ENCODE peak calls at places on chromosomes 6 and 20, in four cellular contexts. One of them, this sample, is unnamed.
A peak's percentile ranks its signal among the peaks of the same experiment; 100 is the strongest.

GRCh38 chr20:15332711-15333160 is 995.3 kb upstream of the FLRT3 start:
- DNase-seq in stimulated activated CD8-positive, alpha-beta memory T cell treated with anti-CD3 and anti-CD28 coated beads, Interleukin-15, amount 100 ng/mL, for 48 hours: no peak
- DNase-seq in NB4: no peak
- DNase-seq in activated CD4-positive, alpha-beta memory T cell treated with anti-CD3 and anti-CD28 coated beads, Interleukin-2, amount 10 ng/mL, durations not matched to agents 7 days and 5 days: no peak
- DNase-seq in this sample: no peak

GRCh38 chr20:7693761-7694160 is 246.5 kb downstream of the HAO1 start:
- DNase-seq in activated CD4-positive, alpha-beta memory T cell treated with anti-CD3 and anti-CD28 coated beads, Interleukin-2, amount 10 ng/mL, durations not matched to agents 7 days and 5 days: no peak
- DNase-seq in NB4: no peak
- DNase-seq in stimulated activated CD8-positive, alpha-beta memory T cell treated with anti-CD3 and anti-CD28 coated beads, Interleukin-15, amount 100 ng/mL, for 48 hours: no peak
- DNase-seq in this sample: no peak

GRCh38 chr20:60453847-60454246 is 495.6 kb downstream of the CDH26 start:
- DNase-seq in stimulated activated CD8-positive, alpha-beta memory T cell treated with anti-CD3 and anti-CD28 coated beads, Interleukin-15, amount 100 ng/mL, for 48 hours: no peak
- DNase-seq in NB4: no peak
- DNase-seq in activated CD4-positive, alpha-beta memory T cell treated with anti-CD3 and anti-CD28 coated beads, Interleukin-2, amount 10 ng/mL, durations not matched to agents 7 days and 5 days: no peak
- DNase-seq in this sample: no peak

GRCh38 chr20:25273541-25274358 is 25.9 kb downstream of the PYGB start:
- DNase-seq in stimulated activated CD8-positive, alpha-beta memory T cell treated with anti-CD3 and anti-CD28 coated beads, Interleukin-15, amount 100 ng/mL, for 48 hours: no peak
- DNase-seq in NB4: no peak
- DNase-seq in activated CD4-positive, alpha-beta memory T cell treated with anti-CD3 and anti-CD28 coated beads, Interleukin-2, amount 10 ng/mL, durations not matched to agents 7 days and 5 days: no peak
- DNase-seq in this sample: no peak

GRCh38 chr6:40962241-40962640 is 76.8 kb downstream of the UNC5CL start:
- DNase-seq in NB4: peak; percentile 68
- DNase-seq in stimulated activated CD8-positive, alpha-beta memory T cell treated with anti-CD3 and anti-CD28 coated beads, Interleukin-15, amount 100 ng/mL, for 48 hours: peak; percentile 1
- DNase-seq in activated CD4-positive, alpha-beta memory T cell treated with anti-CD3 and anti-CD28 coated beads, Interleukin-2, amount 10 ng/mL, durations not matched to agents 7 days and 5 days: peak; percentile 58
- DNase-seq in this sample: no peak

GRCh38 chr20:59008715-59009336 is 1.8 kb upstream of the CTSZ start:
- DNase-seq in activated CD4-positive, alpha-beta memory T cell treated with anti-CD3 and anti-CD28 coated beads, Interleukin-2, amount 10 ng/mL, durations not matched to agents 7 days and 5 days: no peak
- DNase-seq in NB4: no peak
- DNase-seq in stimulated activated CD8-positive, alpha-beta memory T cell treated with anti-CD3 and anti-CD28 coated beads, Interleukin-15, amount 100 ng/mL, for 48 hours: no peak
- DNase-seq in this sample: no peak

GRCh38 chr6:134145786-134146185 is 93.4 kb upstream of the SLC2A12 start:
- DNase-seq in NB4: peak; percentile 56
- DNase-seq in activated CD4-positive, alpha-beta memory T cell treated with anti-CD3 and anti-CD28 coated beads, Interleukin-2, amount 10 ng/mL, durations not matched to agents 7 days and 5 days: no peak
- DNase-seq in stimulated activated CD8-positive, alpha-beta memory T cell treated with anti-CD3 and anti-CD28 coated beads, Interleukin-15, amount 100 ng/mL, for 48 hours: no peak
- DNase-seq in this sample: peak; percentile 45

GRCh38 chr6:94071835-94072234 is 652.5 kb upstream of the EPHA7 start:
- DNase-seq in stimulated activated CD8-positive, alpha-beta memory T cell treated with anti-CD3 and anti-CD28 coated beads, Interleukin-15, amount 100 ng/mL, for 48 hours: no peak
- DNase-seq in activated CD4-positive, alpha-beta memory T cell treated with anti-CD3 and anti-CD28 coated beads, Interleukin-2, amount 10 ng/mL, durations not matched to agents 7 days and 5 days: no peak
- DNase-seq in NB4: peak; percentile 4
- DNase-seq in this sample: no peak

GRCh38 chr20:58900292-58900931 is 47.9 kb downstream of the GNAS start:
- DNase-seq in stimulated activated CD8-positive, alpha-beta memory T cell treated with anti-CD3 and anti-CD28 coated beads, Interleukin-15, amount 100 ng/mL, for 48 hours: no peak
- DNase-seq in NB4: no peak
- DNase-seq in activated CD4-positive, alpha-beta memory T cell treated with anti-CD3 and anti-CD28 coated beads, Interleukin-2, amount 10 ng/mL, durations not matched to agents 7 days and 5 days: no peak
- DNase-seq in this sample: no peak

This sample was measured in Kasumi-1.